ENCODE peak calls at places on chromosomes 16 and 17, in four cellular contexts. N, B, U and X are unnamed samples.

GRCh38 chr16:15811778-15812750 is 44.8 kb downstream of the MYH11 start:
- DNase-seq in N (peak), B (peak), U (peak), X (peak)

GRCh38 chr17:56125830-56126819 is 27.1 kb upstream of the ANKFN1 start:
- DNase-seq in N (peak), B (peak), U (peak), X (peak)

GRCh38 chr16:27690604-27691003 is 140.7 kb downstream of the KATNIP start:
- DNase-seq in N (peak), B (peak), U (peak), X (peak)

GRCh38 chr16:9268446-9268845 is 177.0 kb downstream of the HAPSTR1 start:
- DNase-seq in N (no peak), B (no peak), U (no peak), X (no peak)

GRCh38 chr16:55613578-55614333 is 42.0 kb upstream of the SLC6A2 start:
- DNase-seq in N (no peak), B (no peak), U (no peak), X (no peak)

GRCh38 chr17:80386341-80386740 is 28.6 kb upstream of the ENDOV start:
- DNase-seq in N (no peak), B (no peak), U (no peak), X (no peak)

GRCh38 chr17:82959242-82959930 is 119.6 kb upstream of the ZNF750 start:
- DNase-seq in N (no peak), B (no peak), U (no peak), X (no peak)

GRCh38 chr16:25097304-25097988 is 14.1 kb upstream of the LCMT1 start:
- DNase-seq in N (no peak), B (peak), U (no peak), X (peak)

GRCh38 chr17:29155235-29155965 is 24.8 kb downstream of the MYO18A start:
- DNase-seq in N (peak), B (peak), U (peak), X (peak)

GRCh38 chr16:69559164-69559563 is 6.6 kb upstream of the NFAT5 start:
- DNase-seq in N (no peak), B (no peak), U (no peak), X (no peak)

GRCh38 chr16:69564845-69565610 is 738 bp upstream of the NFAT5 start:
- DNase-seq in N (no peak), B (peak), U (no peak), X (no peak)

GRCh38 chr16:69562818-69563217 is 2.9 kb upstream of the NFAT5 start:
- DNase-seq in N (no peak), B (no peak), U (no peak), X (no peak)

GRCh38 chr16:69563605-69564580 is 1.9 kb upstream of the NFAT5 start:
- DNase-seq in N (peak), B (peak), U (peak), X (peak)

GRCh38 chr16:69561901-69562300 is 3.9 kb upstream of the NFAT5 start:
- DNase-seq in N (peak), B (no peak), U (no peak), X (no peak)
- TF ChIP-seq CTCF in N (no peak), B (no peak), U (no peak), X (no peak)

GRCh38 chr16:3461120-3461519 is 17.6 kb downstream of the NAA60 start:
- DNase-seq in N (no peak), B (no peak), U (no peak), X (no peak)
- TF ChIP-seq CTCF in N (no peak), B (no peak), U (no peak), X (no peak)

DNA sequence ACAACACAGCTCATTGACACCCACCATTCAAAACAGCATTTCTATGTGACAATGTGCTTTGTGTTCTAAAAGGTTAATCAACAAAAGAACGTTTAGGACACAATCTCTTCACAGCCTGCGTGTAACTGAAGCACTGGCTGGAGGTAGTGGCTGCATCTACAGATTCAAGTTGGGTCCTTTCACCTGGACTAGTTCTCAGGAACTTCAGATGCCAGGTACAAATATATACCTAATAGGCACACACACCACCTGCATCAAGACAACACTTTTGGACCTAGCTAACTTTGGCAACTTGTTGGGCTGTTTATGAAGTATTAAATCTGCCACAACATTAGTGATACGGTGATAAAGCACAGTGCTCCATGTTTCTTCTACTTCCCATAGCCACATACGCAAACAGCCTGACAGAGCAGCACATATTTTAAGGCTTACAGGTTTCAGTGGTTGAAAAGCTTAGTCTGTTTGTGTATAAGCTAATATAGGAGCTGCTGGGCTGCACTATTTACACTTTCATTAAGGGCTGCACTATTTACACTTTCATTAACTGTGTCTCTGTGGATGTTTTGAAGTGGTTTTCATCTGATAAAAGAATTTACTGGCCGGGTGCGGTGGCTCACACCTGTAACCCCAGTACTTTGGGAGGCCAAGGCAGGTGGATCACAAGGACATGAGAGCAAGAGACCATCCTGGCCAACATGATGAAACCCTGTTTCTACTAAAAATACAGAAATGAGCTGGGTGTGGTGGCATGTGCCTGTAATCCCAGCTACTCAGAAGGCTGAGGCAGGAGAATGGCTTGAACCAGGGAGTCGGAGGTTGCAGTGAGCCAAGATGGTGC is 132.6 kb downstream of the PARN start:
- DNase-seq in N (no peak), B (no peak), U (no peak), X (no peak)
- TF ChIP-seq CTCF in N (no peak), B (no peak), U (no peak), X (no peak)

GRCh38 chr17:47801906-47802305 is 19.7 kb downstream of the OSBPL7 start:
- DNase-seq in N (no peak), B (no peak), U (no peak), X (no peak)
- TF ChIP-seq CTCF in N (no peak), B (no peak), U (no peak), X (no peak)